ENCODE peak calls at places on chromosomes 1 and 21, in six cellular contexts. K, R, B, Y, V and O are unnamed samples.
A peak's percentile ranks its signal among the peaks of the same experiment; 100 is the strongest.

GRCh38 chr21:43905726-43906455 is 40.9 kb downstream of the AGPAT3 start:
- DNase-seq in Y (no peak), K (no peak), B (no peak), R (peak; percentile 43), V (no peak), O (no peak)

GRCh38 chr1:231918239-231919015 is 291.8 kb downstream of the DISC1 start:
- DNase-seq in K (no peak), R (peak; percentile 72), B (no peak), Y (no peak), V (no peak), O (peak; percentile 8)

GRCh38 chr1:30042438-30043147 is 680.8 kb downstream of the MATN1 start:
- DNase-seq in Y (no peak), B (no peak), R (no peak), K (no peak), V (peak; percentile 9), O (no peak)

GRCh38 chr1:173444757-173445156 is 32.4 kb upstream of the PRDX6 start:
- DNase-seq in K (no peak), R (no peak), B (no peak), Y (no peak), V (no peak), O (no peak)

GRCh38 chr1:117171900-117172501 is 38.7 kb downstream of the VTCN1 start:
- DNase-seq in Y (no peak), V (no peak), B (no peak), R (no peak), K (no peak), O (no peak)

GRCh38 chr1:5423109-5423508 is 569.1 kb downstream of the NPHP4 start:
- DNase-seq in K (no peak), B (no peak), V (no peak), Y (no peak), R (peak; percentile 70), O (no peak)

GRCh38 chr1:154970631-154971340 is at the start of gene SHC1:
- DNase-seq in B (peak; percentile 88), V (peak; percentile 87), Y (no peak), K (peak; percentile 77), R (peak; percentile 79), O (no peak)

GRCh38 chr1:110620686-110621085 is 14.5 kb upstream of the KCNA2 start:
- DNase-seq in V (no peak), Y (no peak), R (no peak), K (no peak), B (no peak), O (no peak)

GRCh38 chr1:230191079-230191478 is 124.0 kb downstream of the GALNT2 start:
- DNase-seq in V (peak; percentile 46), R (no peak), B (no peak), Y (no peak), K (no peak), O (no peak)